ENCODE peak calls at places on chromosomes 6 and 20, in ten cellular contexts. A is breast epithelium, K is HCT116, F is body of pancreas, G is PC-3, H is uterus, Y is PC-9, E is tibial artery, X is prostate gland, D is stomach. N is an unnamed sample. For H3K4me1, the result is how much of the 10 kb centered on the place peaks cover.

GRCh38 chr20:63633732-63634131 is 6.8 kb upstream of the GMEB2 start:
- DNase-seq in G (no peak), K (no peak), H (no peak), A (no peak), D (no peak), F (no peak), X (no peak), Y (no peak), E (no peak), N (no peak)

GRCh38 chr6:27562027-27562410 is 89.1 kb upstream of the ZNF184 start:
- DNase-seq in F (no peak), Y (no peak), A (no peak), E (no peak), K (peak), G (no peak), H (no peak), X (no peak), D (no peak), N (no peak)

GRCh38 chr20:57306747-57307146 is 22.9 kb upstream of the SPO11 start:
- DNase-seq in Y (peak), K (no peak), D (no peak), F (no peak), A (no peak), G (no peak), E (no peak), X (no peak), H (no peak), N (no peak)

GRCh38 chr6:36734486-36735060 is 36.9 kb downstream of the RAB44 start:
- DNase-seq in K (no peak), D (no peak), H (no peak), Y (no peak), E (no peak), X (no peak), G (no peak), A (no peak), F (no peak), N (no peak)

GRCh38 chr20:63475209-63475608 is 2.8 kb upstream of the KCNQ2 start:
- DNase-seq in X (no peak), D (no peak), F (no peak), K (no peak), G (no peak), H (no peak), Y (no peak), E (no peak), A (no peak), N (no peak)

GRCh38 chr6:90374201-90374600 is 77.6 kb upstream of the BACH2 start:
- DNase-seq in X (no peak), A (no peak), D (no peak), K (no peak), Y (no peak), G (no peak), H (no peak), F (no peak), E (no peak), N (no peak)

GRCh38 chr6:26223677-26224546 is 136.7 kb downstream of the HFE start:
- DNase-seq in D (peak), F (no peak), G (peak), Y (peak), X (peak), K (peak), E (peak), H (peak), A (peak), N (no peak)

GRCh38 chr6:162849269-162849668 is 121.5 kb downstream of the PACRG start:
- DNase-seq in K (no peak), F (no peak), H (no peak), Y (no peak), E (no peak), D (no peak), G (no peak), X (no peak), A (no peak), N (no peak)

GRCh38 chr20:1150218-1150617 is 31.8 kb downstream of the PSMF1 start:
- DNase-seq in E (no peak), X (no peak), F (no peak), A (no peak), H (no peak), G (peak), K (no peak), D (no peak), Y (no peak), N (no peak)

GRCh38 chr6:36115412-36115811 is 14.9 kb upstream of the MAPK13 start:
- DNase-seq in H (no peak), K (no peak), E (no peak), A (no peak), G (no peak), D (no peak), Y (no peak), X (no peak), F (no peak), N (no peak)

GRCh38 chr6:85403331-85404015 is 46.4 kb upstream of the NT5E start:
- DNase-seq in D (no peak), E (no peak), K (no peak), X (no peak), F (no peak), H (no peak), G (peak), A (no peak), Y (peak), N (no peak)

GRCh38 chr20:43383026-43383795 is 74.5 kb upstream of the SRSF6 start:
- DNase-seq in H (no peak), D (no peak), K (no peak), A (no peak), Y (no peak), X (no peak), E (no peak), F (no peak), G (no peak), N (no peak)

GRCh38 chr6:160041608-160042007 is 72.7 kb downstream of the IGF2R start:
- DNase-seq in D (peak), H (peak), F (peak), Y (no peak), A (peak), E (no peak), G (peak), X (peak), K (no peak), N (no peak)

GRCh38 chr6:49001856-49002255 is 461.2 kb downstream of the MMUT start:
- DNase-seq in K (no peak), D (no peak), G (peak), E (no peak), F (no peak), X (no peak), A (no peak), H (no peak), Y (no peak), N (no peak)

GRCh38 chr6:109327502-109327901 is 54.8 kb downstream of the CD164 start:
- DNase-seq in H (no peak), D (no peak), E (peak), F (no peak), X (no peak), A (no peak), K (no peak), Y (no peak), G (no peak), N (no peak)

GRCh38 chr6:17490724-17491123 is 97.3 kb downstream of the CAP2 start:
- DNase-seq in F (no peak), A (no peak), D (no peak), E (no peak), H (no peak), X (no peak), G (no peak), K (no peak), Y (no peak), N (no peak)

GRCh38 chr6:160054271-160054670 is 67.3 kb upstream of the SLC22A1 start:
- DNase-seq in G (no peak), H (no peak), E (no peak), A (no peak), Y (no peak), D (no peak), F (no peak), X (no peak), K (no peak), N (no peak)

GRCh38 chr6:15310680-15311079 is 64.8 kb downstream of the JARID2 start:
- DNase-seq in E (no peak), F (no peak), A (no peak), Y (no peak), H (no peak), G (no peak), K (no peak), D (no peak), X (no peak), N (no peak)

GRCh38 chr20:51360451-51361230 is 181.9 kb downstream of the NFATC2 start:
- DNase-seq in D (no peak), K (peak), X (no peak), H (no peak), G (peak), F (no peak), Y (peak), A (no peak), E (no peak), N (peak)

GRCh38 chr6:106832766-106833510 is 141.6 kb downstream of the CD24 start:
- DNase-seq in X (no peak), Y (no peak), A (no peak), F (no peak), D (no peak), E (no peak), K (no peak), G (no peak), H (no peak), N (no peak)

GRCh38 chr6:157597461-157598312 is 216.7 kb downstream of the ZDHHC14 start:
- DNase-seq in H (peak), G (peak), D (peak), K (peak), A (peak), E (no peak), Y (peak), X (peak), F (peak), N (no peak)

GRCh38 chr6:5866547-5867051 is 140.1 kb downstream of the NRN1 start:
- DNase-seq in Y (peak), G (peak), E (no peak), X (peak), F (no peak), K (no peak), D (no peak), H (no peak), A (no peak), N (no peak)

GRCh38 chr6:2865270-2866182 is 23.9 kb upstream of the SERPINB1 start:
- DNase-seq in D (no peak), K (no peak), G (no peak), E (no peak), F (no peak), H (no peak), A (no peak), Y (no peak), X (no peak), N (no peak)

GRCh38 chr6:74940211-74940610 is 265.6 kb downstream of the COL12A1 start:
- DNase-seq in X (no peak), A (no peak), H (no peak), D (no peak), K (no peak), Y (no peak), E (no peak), F (no peak), G (no peak), N (no peak)

GRCh38 chr20:34528921-34529297 is 12.7 kb downstream of the DYNLRB1 start:
- DNase-seq in F (no peak), H (no peak), A (peak), E (peak), G (no peak), K (no peak), X (peak), D (peak), Y (no peak), N (no peak)

GRCh38 chr20:43969501-43969900 is 54.8 kb downstream of the TOX2 start:
- DNase-seq in F (no peak), G (no peak), X (no peak), E (no peak), D (no peak), H (no peak), Y (no peak), K (no peak), A (no peak), N (peak)

GRCh38 chr6:33700391-33701050 is 11.0 kb downstream of the UQCC2 start:
- DNase-seq in F (peak), A (no peak), D (peak), H (no peak), K (peak), E (no peak), G (peak), Y (peak), X (peak), N (no peak)

GRCh38 chr6:41636803-41637178 is 1.5 kb upstream of the MDFI start:
- DNase-seq in F (peak), X (peak), K (peak), D (peak), Y (peak), A (peak), E (no peak), G (peak), H (no peak), N (no peak)

GRCh38 chr6:111788779-111789276 is 84.4 kb downstream of the FYN start:
- DNase-seq in Y (peak), E (no peak), K (no peak), X (no peak), G (no peak), A (no peak), F (no peak), D (no peak), H (no peak), N (no peak)
- H3K27ac ChIP-seq in Y (no peak), E (no peak), K (no peak), X (no peak), G (no peak), A (peak), F (no peak), D (no peak), H (peak), N (no peak)

GRCh38 chr6:66808771-66809170 is 1101.7 kb upstream of the EYS start:
- DNase-seq in D (no peak), K (no peak), F (no peak), G (no peak), X (no peak), E (no peak), Y (no peak), A (no peak), H (no peak), N (no peak)
- H3K4me1 ChIP-seq in D (under half), K (under half), F (under half), G (under half), X (under half), E (under half), Y (under half), A (under half), H (under half), N (under half)

DNA sequence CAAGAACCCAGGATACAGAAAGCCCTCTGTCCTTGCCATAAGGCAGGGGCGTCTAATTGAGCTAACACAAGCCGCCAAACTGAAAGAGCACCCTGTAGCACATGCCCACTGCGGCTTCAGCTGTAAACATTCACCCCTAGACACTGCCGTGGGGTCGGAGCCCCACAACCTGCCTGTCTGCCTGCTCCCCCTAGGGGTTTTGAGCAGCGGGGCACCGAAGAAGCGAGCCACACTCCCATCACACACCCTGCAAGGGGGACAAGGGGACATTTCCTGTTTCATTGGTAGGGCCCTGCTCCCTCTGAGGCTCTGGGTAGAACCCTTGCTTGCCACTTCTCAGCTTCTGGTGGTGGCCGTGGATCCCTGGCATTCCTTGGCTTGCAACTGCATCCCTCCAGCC is 45.2 kb upstream of the BCLAF1 start:
- DNase-seq in A (no peak), D (no peak), K (no peak), G (no peak), F (no peak), Y (no peak), E (no peak), X (no peak), H (no peak), N (no peak)
- TF ChIP-seq CTCF in A (no peak), D (no peak), K (no peak), G (peak), F (no peak), Y (peak), E (no peak), X (no peak), H (no peak), N (no peak)

GRCh38 chr6:21437583-21437982 is 156.0 kb upstream of the SOX4 start:
- DNase-seq in A (no peak), X (no peak), K (no peak), F (no peak), H (no peak), D (no peak), Y (no peak), G (no peak), E (no peak), N (no peak)
- H3K27ac ChIP-seq in A (no peak), X (no peak), K (no peak), F (no peak), H (no peak), D (no peak), Y (no peak), G (no peak), E (no peak), N (no peak)

N was measured in ascending aorta.